ENCODE peak calls at places on chromosomes 2 and 18, in four cellular contexts. S, H, M and U are unnamed samples.
A peak's percentile ranks its signal among the peaks of the same experiment; 100 is the strongest.

GRCh38 chr2:106192752-106193490 is 1.2 kb downstream of the UXS1 start:
- DNase-seq in S (peak; percentile 77), H (peak; percentile 48), M (peak; percentile 33), U (no peak)

GRCh38 chr2:96665083-96665569 is 22.6 kb downstream of the FER1L5 start:
- DNase-seq in M (no peak), H (no peak), S (peak; percentile 99), U (peak; percentile 55)

GRCh38 chr2:158580760-158581159 is 124.0 kb downstream of the PKP4 start:
- DNase-seq in S (no peak), M (no peak), H (no peak), U (no peak)

GRCh38 chr2:128603411-128603924 is 284.8 kb upstream of the HS6ST1 start:
- DNase-seq in M (no peak), H (no peak), S (no peak), U (no peak)

GRCh38 chr2:16005819-16006536 is 65.6 kb downstream of the MYCN start:
- DNase-seq in H (no peak), S (no peak), M (no peak), U (no peak)

GRCh38 chr18:11981633-11982366 is 493 bp downstream of the IMPA2 start:
- DNase-seq in S (no peak), H (no peak), M (peak; percentile 12), U (peak; percentile 51)

GRCh38 chr2:1653137-1653789 is 91.1 kb downstream of the PXDN start:
- DNase-seq in H (no peak), S (peak; percentile 97), M (no peak), U (peak; percentile 84)

GRCh38 chr18:59672125-59672769 is 25.0 kb downstream of the CCBE1 start:
- DNase-seq in H (no peak), M (no peak), S (no peak), U (no peak)

GRCh38 chr2:236366406-236366805 is 102.2 kb upstream of the ASB18 start:
- DNase-seq in H (no peak), M (peak; percentile 6), S (no peak), U (no peak)

GRCh38 chr2:15630958-15631719 is 39.5 kb downstream of the DDX1 start:
- DNase-seq in H (no peak), M (no peak), S (no peak), U (no peak)

GRCh38 chr2:174331731-174332606 is 2.8 kb upstream of the SP9 start:
- DNase-seq in S (no peak), M (no peak), H (no peak), U (no peak)

GRCh38 chr2:137435176-137435575 is 529.1 kb upstream of the HNMT start:
- DNase-seq in S (peak; percentile 11), H (no peak), M (no peak), U (no peak)

GRCh38 chr2:217555075-217555876 is 447.5 kb downstream of the TNS1 start:
- DNase-seq in H (no peak), M (no peak), S (no peak), U (no peak)

GRCh38 chr2:102743259-102743658 is 18.6 kb upstream of the TMEM182 start:
- DNase-seq in S (no peak), H (no peak), M (no peak), U (no peak)

GRCh38 chr2:174826051-174826450 is 61.8 kb upstream of the CHRNA1 start:
- DNase-seq in S (no peak), H (no peak), M (no peak), U (no peak)

GRCh38 chr2:115505331-115505730 is 1062.9 kb downstream of the DPP10 start:
- DNase-seq in H (no peak), M (no peak), S (no peak), U (no peak)

GRCh38 chr2:19711470-19712372 is 190.1 kb downstream of the TTC32 start:
- DNase-seq in H (no peak), S (peak; percentile 98), M (no peak), U (peak; percentile 48)

GRCh38 chr18:31508781-31509180 is 10.8 kb downstream of the DSG2 start:
- DNase-seq in M (no peak), H (no peak), S (no peak), U (no peak)

GRCh38 chr18:79630266-79631095 is 49.1 kb upstream of the CTDP1 start:
- DNase-seq in M (no peak), H (no peak), S (peak; percentile 16), U (no peak)

GRCh38 chr18:69865656-69866241 is 81.9 kb downstream of the CD226 start:
- DNase-seq in S (no peak), M (no peak), H (no peak), U (no peak)